ENCODE peak calls at places on chromosomes 4 and X, in four cellular contexts. D is GM12878, N is K562, C is HepG2. O is an unnamed sample.

GRCh38 chr4:118585015-118585414 is 100.2 kb upstream of the METTL14 start:
- DNase-seq in D (no peak), N (no peak), C (no peak), O (no peak)

GRCh38 chr4:83917572-83917971 is 381.7 kb downstream of the GPAT3 start:
- DNase-seq in C (peak; percentile 3), N (peak; percentile 9), D (no peak), O (no peak)

GRCh38 chrX:98398542-98398941 is 1514.8 kb downstream of the RPA4 start:
- DNase-seq in D (no peak), N (no peak), C (no peak), O (no peak)

GRCh38 chr4:94000559-94000958 is 172.0 kb downstream of the ATOH1 start:
- DNase-seq in N (no peak), D (no peak), C (no peak), O (no peak)

GRCh38 chrX:51697397-51697796 is 12.9 kb upstream of the CENPVL1 start:
- DNase-seq in N (no peak), D (no peak), C (no peak), O (no peak)

GRCh38 chrX:22912598-22912997 is 87.2 kb upstream of the DDX53 start:
- DNase-seq in C (no peak), D (no peak), N (no peak), O (no peak)

GRCh38 chrX:28880136-28880535 is 292.9 kb downstream of the IL1RAPL1 start:
- DNase-seq in N (no peak), C (no peak), D (no peak), O (no peak)

GRCh38 chr4:126046081-126046614 is 731.4 kb downstream of the FAT4 start:
- DNase-seq in D (no peak), C (no peak), N (no peak), O (no peak)

GRCh38 chr4:173494013-173494970 is 35.7 kb downstream of the HAND2 start:
- DNase-seq in C (peak; percentile 66), D (peak; percentile 27), N (peak; percentile 62), O (peak; percentile 74)

GRCh38 chr4:15186149-15186548 is 183.9 kb downstream of the CPEB2 start:
- DNase-seq in C (no peak), N (no peak), D (no peak), O (no peak)

DNA sequence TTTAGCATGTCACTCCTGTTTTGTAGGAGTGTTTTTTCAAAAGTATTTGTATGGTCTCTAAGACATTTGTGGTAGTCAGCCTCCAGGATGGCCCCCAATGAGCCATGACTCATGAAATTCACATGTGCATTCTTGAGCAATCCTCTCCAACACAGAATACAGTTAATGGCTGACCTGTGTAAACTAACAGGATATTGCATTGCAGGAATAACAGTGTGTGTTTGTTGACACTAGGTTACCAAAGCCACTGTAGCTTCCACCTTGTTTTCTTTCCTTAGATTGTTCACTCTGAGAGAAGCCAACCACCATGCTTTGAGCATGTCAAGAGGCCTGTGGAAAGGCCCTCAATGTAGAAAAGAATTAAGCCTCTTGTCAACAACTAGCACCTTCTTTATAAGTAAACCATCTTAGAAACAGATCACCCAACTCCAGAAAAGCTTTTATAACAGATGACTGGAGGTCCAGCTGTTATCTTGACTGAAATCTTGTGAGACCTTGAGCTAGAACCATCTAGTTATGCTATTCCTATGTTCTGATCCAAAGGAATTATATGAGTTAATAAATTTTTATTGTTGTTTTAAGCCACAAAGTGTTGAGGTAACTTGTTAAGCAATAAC is 28.5 kb downstream of the TBCK start:
- DNase-seq in D (no peak), N (no peak), C (peak; percentile 97), O (peak; percentile 6)
- TF ChIP-seq SP1 in D (no peak), N (no peak), C (no peak), O (no peak)

GRCh38 chr4:38889143-38889542 is 21.5 kb downstream of the FAM114A1 start:
- DNase-seq in D (peak; percentile 58), N (no peak), C (peak; percentile 74), O (no peak)
- TF ChIP-seq FOXK2 in D (no peak), N (no peak), C (no peak), O (no peak)

DNA sequence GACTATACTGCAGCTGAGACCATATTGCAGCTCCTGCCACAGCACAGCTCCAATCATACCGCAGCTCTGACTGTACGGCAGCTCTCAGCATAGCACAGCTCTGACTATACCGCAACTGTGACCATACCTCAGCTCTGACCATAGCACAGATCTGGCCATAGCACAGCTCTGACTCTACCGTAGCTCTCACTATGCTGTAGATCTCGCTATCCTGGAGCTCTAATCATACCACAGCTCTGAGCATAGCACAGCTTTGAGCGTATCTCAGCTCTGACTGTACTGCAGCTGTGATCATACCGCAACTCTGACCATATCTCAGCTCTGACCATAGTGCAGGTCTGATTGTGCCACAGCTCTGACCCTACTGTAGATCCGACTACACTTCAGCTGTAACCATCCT is 139.2 kb downstream of the ASMT start:
- DNase-seq in N (no peak), C (no peak), D (no peak), O (no peak)
- TF ChIP-seq SP1 in N (no peak), C (no peak), D (no peak), O (no peak)

DNA sequence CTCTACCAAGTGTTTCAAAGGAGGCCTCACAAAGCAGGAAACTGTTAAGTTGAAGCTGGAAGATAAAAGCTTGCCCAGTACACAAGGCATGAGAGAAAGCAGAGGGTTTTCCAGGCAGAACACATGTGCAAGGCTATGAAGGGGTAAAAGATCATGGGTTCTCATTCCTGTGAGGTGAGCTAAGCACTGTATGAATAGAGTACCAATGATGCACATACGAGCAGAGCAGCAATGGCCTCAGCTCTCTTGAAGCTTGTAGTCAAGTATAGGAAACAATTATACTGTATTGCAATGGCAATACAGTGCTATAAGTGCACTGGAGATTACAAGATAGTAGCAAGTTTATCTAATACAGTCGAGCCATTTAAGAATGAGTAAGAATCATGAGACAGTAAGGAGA is 18.0 kb downstream of the TTC29 start:
- DNase-seq in N (no peak), D (no peak), C (no peak), O (no peak)
- TF ChIP-seq FOXK2 in N (no peak), D (no peak), C (no peak), O (no peak)

DNA sequence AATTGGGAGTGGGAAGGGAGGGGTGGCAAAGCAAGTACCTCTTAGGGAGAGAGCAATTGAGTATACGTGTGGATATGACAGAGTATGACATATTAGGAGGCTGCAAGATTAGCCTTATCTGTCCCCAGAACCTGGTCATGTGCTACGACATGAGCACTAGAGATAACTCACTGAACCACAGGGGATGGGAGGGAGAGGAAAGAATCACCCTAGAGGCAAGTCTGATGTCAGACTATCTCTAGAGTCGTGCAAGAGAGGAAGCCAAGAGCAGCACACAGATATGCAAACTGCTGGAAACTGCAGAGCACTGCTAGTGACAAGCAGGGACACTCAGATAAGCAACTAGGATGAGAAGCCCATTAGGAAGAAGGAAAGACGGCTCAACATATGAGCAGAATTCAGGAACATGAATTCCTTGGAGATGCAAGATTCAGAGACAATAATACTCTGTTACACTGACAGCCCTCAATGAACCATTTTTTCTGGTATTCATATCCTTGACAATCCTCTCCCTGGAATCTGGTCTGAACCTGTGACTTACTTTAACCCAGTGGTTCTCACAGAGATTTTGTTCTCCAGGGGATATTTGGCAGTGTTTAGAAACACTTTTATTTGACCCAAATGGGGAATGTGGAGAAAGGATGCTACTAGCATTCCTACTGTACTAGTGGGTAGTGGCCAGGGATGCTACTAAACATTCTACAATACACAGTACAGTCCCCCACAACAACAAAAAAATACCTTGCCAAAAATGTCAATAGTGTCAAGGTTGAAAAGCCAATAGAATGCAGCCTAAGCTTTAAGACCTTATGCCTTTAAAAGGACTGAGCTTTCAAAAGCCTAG is 84.0 kb upstream of the BMP2K start:
- DNase-seq in N (peak; percentile 95), C (no peak), D (no peak), O (no peak)
- TF ChIP-seq SP1 in N (peak; percentile 81), C (no peak), D (no peak), O (no peak)

DNA sequence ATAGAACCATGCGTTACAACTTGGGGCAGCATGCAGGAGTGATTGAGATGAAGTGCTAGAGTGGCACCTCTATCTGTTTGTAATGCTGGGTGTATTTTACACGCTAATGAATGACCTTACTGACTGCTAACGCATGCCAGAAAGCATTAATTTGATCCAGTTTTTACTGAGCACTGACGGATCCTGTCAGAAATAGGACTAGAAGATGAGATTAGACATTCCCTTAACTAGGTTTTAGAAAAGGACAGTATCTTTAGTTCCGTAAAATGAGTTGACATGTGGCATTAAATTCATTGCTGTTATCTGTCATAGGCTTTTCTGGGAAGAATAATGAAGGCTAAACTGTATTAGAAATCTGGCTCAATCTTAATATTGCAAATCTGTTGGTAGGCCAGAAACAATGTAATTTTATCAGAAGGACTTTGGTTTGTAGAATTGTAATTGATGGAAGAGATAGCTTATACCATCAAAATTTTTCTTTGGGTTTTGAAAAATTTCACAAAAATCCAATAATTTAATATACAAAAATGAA is 140.4 kb upstream of the WDFY3 start:
- DNase-seq in N (no peak), C (no peak), D (no peak), O (no peak)
- TF ChIP-seq FOXK2 in N (no peak), C (no peak), D (no peak), O (no peak)

GRCh38 chrX:104351173-104351769 is 96.5 kb upstream of the ESX1 start:
- DNase-seq in C (no peak), N (no peak), D (no peak), O (no peak)
- TF ChIP-seq SP1 in C (no peak), N (no peak), D (no peak), O (no peak)

DNA sequence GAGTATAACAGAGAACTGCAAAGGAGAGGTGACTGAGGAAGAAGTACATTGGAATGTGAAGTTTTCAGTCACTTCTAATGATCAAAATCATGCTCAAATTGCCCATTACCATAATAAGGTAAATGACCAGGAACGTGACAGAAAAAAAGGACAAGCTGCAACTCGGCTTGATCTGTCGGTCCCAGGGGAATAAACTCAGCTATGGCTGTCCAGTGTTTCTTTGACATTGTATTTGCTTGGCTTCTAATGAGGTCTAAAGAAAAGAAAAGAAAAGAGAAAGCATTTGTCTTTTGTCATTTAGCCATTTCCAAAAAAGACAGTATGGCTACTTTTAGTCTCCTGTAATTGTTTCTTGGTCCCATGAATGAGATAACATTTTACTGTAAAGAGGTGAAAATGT is 25.2 kb downstream of the PHOX2B start:
- DNase-seq in D (no peak), N (no peak), C (no peak), O (no peak)
- TF ChIP-seq FOXK2 in D (no peak), N (no peak), C (no peak), O (no peak)

O was measured in HEK293T.